ENCODE peak calls at places on chromosomes 1 and 21, in six cellular contexts. X is GM12878, I is HepG2, C is SK-N-SH, L is HCT116, W is endothelial cell of umbilical vein. Q is an unnamed sample. For H3K4me1, the result is how much of the 10 kb centered on the place peaks cover.

GRCh38 chr1:98049370-98050115 is 128.7 kb upstream of the DPYD start:
- DNase-seq in X (no peak), I (no peak), C (peak), L (no peak), W (peak), Q (peak)

GRCh38 chr1:167578935-167579521 is 25.5 kb upstream of the CREG1 start:
- DNase-seq in X (no peak), I (no peak), C (no peak), L (no peak), W (no peak), Q (no peak)

GRCh38 chr1:21050031-21050430 is 126.7 kb downstream of the EIF4G3 start:
- DNase-seq in X (no peak), I (no peak), C (no peak), L (no peak), W (peak), Q (no peak)

GRCh38 chr1:17861685-17862084 is 106.6 kb downstream of the ACTL8 start:
- DNase-seq in X (no peak), I (no peak), C (peak), L (no peak), W (no peak), Q (peak)

GRCh38 chr21:33089439-33089838 is 19.5 kb downstream of the OLIG1 start:
- DNase-seq in X (no peak), I (no peak), C (no peak), L (no peak), W (no peak), Q (no peak)

GRCh38 chr1:19825298-19825697 is 10.2 kb upstream of the RNF186 start:
- DNase-seq in X (no peak), I (peak), C (no peak), L (no peak), W (no peak), Q (peak)

GRCh38 chr1:112673589-112674439 is 645 bp upstream of the MOV10 start:
- DNase-seq in X (no peak), I (peak), C (peak), L (peak), W (peak), Q (peak)

GRCh38 chr1:119075614-119076013 is 64.8 kb downstream of the WARS2 start:
- DNase-seq in X (no peak), I (no peak), C (no peak), L (no peak), W (no peak), Q (no peak)

GRCh38 chr1:26278303-26278702 is 1.6 kb upstream of the SH3BGRL3 start:
- DNase-seq in X (no peak), I (no peak), C (no peak), L (no peak), W (no peak), Q (no peak)

GRCh38 chr1:89286549-89287181 is 14.0 kb upstream of the GBP5 start:
- DNase-seq in X (no peak), I (no peak), C (no peak), L (no peak), W (no peak), Q (no peak)

GRCh38 chr1:201221201-201221846 is 30.7 kb downstream of the IGFN1 start:
- DNase-seq in X (no peak), I (no peak), C (peak), L (no peak), W (no peak), Q (no peak)

GRCh38 chr21:34603002-34603709 is 11.8 kb downstream of the RCAN1 start:
- DNase-seq in X (no peak), I (peak), C (peak), L (no peak), W (peak), Q (peak)

GRCh38 chr1:17177654-17178053 is 27.3 kb upstream of the PADI1 start:
- DNase-seq in X (no peak), I (no peak), C (no peak), L (no peak), W (no peak), Q (no peak)

GRCh38 chr1:3880429-3881190 is 19.5 kb downstream of the C1orf174 start:
- DNase-seq in X (no peak), I (no peak), C (no peak), L (no peak), W (no peak), Q (no peak)

GRCh38 chr1:179589524-179589923 is 2.1 kb upstream of the TDRD5 start:
- DNase-seq in X (no peak), I (no peak), C (no peak), L (no peak), W (no peak), Q (no peak)

GRCh38 chr21:14766241-14766640 is 220.1 kb upstream of the SAMSN1 start:
- DNase-seq in X (no peak), I (peak), C (peak), L (peak), W (no peak), Q (peak)

GRCh38 chr21:14763695-14764064 is 217.6 kb upstream of the SAMSN1 start:
- DNase-seq in X (no peak), I (no peak), C (no peak), L (no peak), W (no peak), Q (no peak)

GRCh38 chr21:14762309-14762708 is 216.2 kb upstream of the SAMSN1 start:
- DNase-seq in X (no peak), I (no peak), C (no peak), L (no peak), W (no peak), Q (no peak)

GRCh38 chr21:14759285-14759684 is 213.2 kb upstream of the SAMSN1 start:
- DNase-seq in X (no peak), I (no peak), C (no peak), L (no peak), W (no peak), Q (no peak)

GRCh38 chr21:14762734-14763694 is 216.9 kb upstream of the SAMSN1 start:
- DNase-seq in X (peak), I (no peak), C (no peak), L (no peak), W (peak), Q (no peak)
- H3K4me1 ChIP-seq in X (under half), I (under half), C (under half), L (under half), W (under half), Q (under half)

DNA sequence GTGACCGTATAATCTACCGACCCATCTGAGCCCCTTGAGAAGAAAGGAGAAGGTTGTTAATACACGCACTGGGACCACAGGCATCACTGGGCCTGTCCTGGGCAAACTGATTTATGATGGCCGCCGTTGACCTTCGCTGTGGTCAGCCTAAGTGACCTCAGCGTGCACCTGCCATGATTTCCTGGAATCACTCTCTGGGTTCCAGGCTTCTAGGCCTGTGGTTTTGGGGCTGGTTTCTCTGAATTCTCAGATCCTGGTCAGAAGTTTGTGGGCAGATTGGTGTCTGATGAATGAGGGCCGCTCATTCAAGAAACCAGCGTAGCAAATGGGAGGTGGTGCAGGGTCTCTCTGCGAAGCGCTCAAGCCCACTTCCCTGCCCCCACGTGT is 64.0 kb downstream of the SIK1 start:
- DNase-seq in X (no peak), I (no peak), C (no peak), L (no peak), W (no peak), Q (no peak)
- H3K4me2 ChIP-seq in X (peak), I (no peak), C (no peak), L (no peak), W (no peak), Q (no peak)

DNA sequence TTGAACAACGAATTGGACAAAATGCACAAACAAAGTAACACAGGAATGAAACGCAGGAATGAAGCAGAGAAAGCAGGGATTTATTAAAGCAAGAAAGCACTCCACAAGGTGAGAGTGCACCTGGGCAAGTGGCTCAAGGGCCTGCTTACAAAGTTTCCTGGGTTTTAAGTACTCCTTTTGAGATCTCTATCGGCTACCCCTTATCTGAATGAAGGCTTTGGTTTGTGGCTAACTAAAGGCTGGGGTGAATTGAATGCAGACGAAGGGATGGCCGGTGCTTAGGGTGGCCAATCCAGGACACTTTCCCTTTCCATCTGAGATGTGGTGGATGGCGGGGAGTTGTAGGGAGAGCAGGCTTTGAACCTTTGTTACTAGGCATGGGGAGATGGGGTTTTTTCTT is 151.4 kb upstream of the KIAA0040 start:
- DNase-seq in X (no peak), I (no peak), C (no peak), L (no peak), W (no peak), Q (peak)
- TF ChIP-seq POLR2AphosphoS5 in X (no peak), I (no peak), C (no peak), L (no peak), W (no peak), Q (no peak)

GRCh38 chr1:227732586-227733308 is 2.4 kb downstream of the JMJD4 start:
- DNase-seq in X (no peak), I (no peak), C (no peak), L (no peak), W (no peak), Q (no peak)

GRCh38 chr1:227730630-227731151 is 4.4 kb downstream of the JMJD4 start:
- DNase-seq in X (no peak), I (peak), C (peak), L (no peak), W (no peak), Q (no peak)

GRCh38 chr1:227731241-227731677 is 3.8 kb downstream of the JMJD4 start:
- DNase-seq in X (no peak), I (no peak), C (no peak), L (no peak), W (no peak), Q (no peak)

GRCh38 chr1:227733309-227733705 is 1.8 kb downstream of the JMJD4 start:
- DNase-seq in X (no peak), I (no peak), C (no peak), L (no peak), W (no peak), Q (no peak)

DNA sequence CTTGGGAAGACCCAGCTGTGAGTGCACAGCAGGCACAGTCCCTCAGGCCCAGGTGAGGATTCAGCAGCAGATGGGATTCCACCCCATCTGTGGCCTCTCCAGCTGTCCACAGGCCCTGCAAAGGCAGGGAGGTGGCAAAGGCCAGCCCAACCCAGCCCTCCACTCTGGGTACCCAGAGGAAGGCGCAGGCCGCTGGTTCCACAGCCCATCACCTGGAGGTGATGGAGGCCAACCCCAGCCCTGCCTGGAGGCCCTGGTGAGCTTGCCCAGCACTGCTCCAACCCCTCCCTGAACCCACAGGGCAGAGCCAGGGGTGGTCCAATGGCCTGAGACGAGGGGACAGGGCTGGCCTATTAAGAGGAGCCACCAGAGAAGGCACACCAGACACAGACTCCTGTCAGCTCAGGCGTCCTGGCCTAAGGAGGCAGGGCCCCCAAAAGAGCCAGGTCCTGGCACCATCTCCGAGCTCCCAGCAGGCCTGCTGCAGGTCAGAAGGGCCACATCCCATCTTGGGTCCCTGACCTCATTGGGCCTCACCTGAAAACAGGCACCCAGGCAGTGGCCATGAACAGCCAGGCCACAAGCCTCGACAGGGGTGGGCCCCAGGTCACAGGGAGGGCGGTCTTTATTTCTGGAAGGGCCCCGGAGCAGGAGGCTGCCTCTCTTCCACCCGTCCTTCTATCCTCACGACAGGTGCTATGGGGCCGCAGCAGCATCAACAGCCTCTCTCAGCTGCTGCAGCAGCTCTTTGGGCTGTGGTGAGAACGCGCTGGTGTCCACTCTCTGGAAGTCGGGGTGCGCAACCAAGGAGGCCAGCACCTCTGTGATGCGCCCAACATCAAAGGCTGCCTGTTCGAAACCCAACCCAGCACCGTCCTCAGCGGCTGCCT is 3.2 kb downstream of the JMJD4 start:
- DNase-seq in X (no peak), I (no peak), C (no peak), L (no peak), W (no peak), Q (no peak)
- H3K4me1 ChIP-seq in X (under half), I (half or more), C (under half), L (half or more), W (under half), Q (under half)

GRCh38 chr1:228768345-228768717 is 33.1 kb downstream of the RHOU start:
- DNase-seq in X (no peak), I (no peak), C (peak), L (no peak), W (no peak), Q (no peak)
- H3K4me2 ChIP-seq in X (no peak), I (peak), C (no peak), L (no peak), W (no peak), Q (no peak)

GRCh38 chr1:66546045-66546810 is 12.3 kb downstream of the SGIP1 start:
- DNase-seq in X (no peak), I (no peak), C (no peak), L (no peak), W (no peak), Q (no peak)

GRCh38 chr1:66540434-66541032 is 6.6 kb downstream of the SGIP1 start:
- DNase-seq in X (no peak), I (no peak), C (no peak), L (no peak), W (peak), Q (peak)

GRCh38 chr1:66542314-66542713 is 8.4 kb downstream of the SGIP1 start:
- DNase-seq in X (no peak), I (peak), C (no peak), L (no peak), W (no peak), Q (no peak)

GRCh38 chr1:66539491-66539890 is 5.5 kb downstream of the SGIP1 start:
- DNase-seq in X (no peak), I (no peak), C (no peak), L (no peak), W (no peak), Q (no peak)

GRCh38 chr1:66542811-66543767 is 9.1 kb downstream of the SGIP1 start:
- DNase-seq in X (no peak), I (peak), C (no peak), L (peak), W (peak), Q (no peak)
- TF ChIP-seq POLR2AphosphoS5 in X (no peak), I (no peak), C (no peak), L (peak), W (peak), Q (no peak)

Q was measured in GM23338.